ENCODE peak calls at places on chromosome 17, in eight cellular contexts. F is mammary epithelial cell, O is PC-3, G is hepatocyte, Q is neural progenitor cell, K is fibroblast of lung, A is PC-9, D is GM23338. H is an unnamed sample.
A peak's percentile ranks its signal among the peaks of the same experiment; 100 is the strongest.

GRCh38 chr17:31309525-31309924 is 4.3 kb downstream of the EVI2B start:
- DNase-seq in Q (no peak), O (no peak), A (no peak), K (no peak), D (no peak), F (no peak), G (no peak), H (peak; percentile 23)

GRCh38 chr17:27354051-27354490 is 60.2 kb downstream of the WSB1 start:
- DNase-seq in Q (no peak), D (peak; percentile 32), A (no peak), O (no peak), F (no peak), K (no peak), G (no peak), H (no peak)

GRCh38 chr17:35708149-35708548 is 23.3 kb upstream of the RASL10B start:
- DNase-seq in K (no peak), Q (no peak), F (no peak), O (no peak), G (no peak), D (no peak), A (no peak), H (peak; percentile 45)

GRCh38 chr17:51653902-51654301 is 393.6 kb downstream of the UTP18 start:
- DNase-seq in G (no peak), O (peak; percentile 45), K (no peak), A (no peak), D (peak; percentile 59), F (no peak), Q (peak; percentile 56), H (no peak)

GRCh38 chr17:59234631-59235030 is 14.3 kb downstream of the GDPD1 start:
- DNase-seq in G (no peak), O (no peak), Q (no peak), D (no peak), A (no peak), K (no peak), F (no peak), H (peak; percentile 52)

GRCh38 chr17:5120036-5120435 is 4.2 kb downstream of the USP6 start:
- DNase-seq in Q (no peak), G (no peak), K (no peak), F (no peak), D (no peak), A (no peak), O (no peak), H (no peak)

GRCh38 chr17:81323411-81323868 is 28.3 kb upstream of the SLC38A10 start:
- DNase-seq in G (no peak), A (peak; percentile 52), K (no peak), D (no peak), Q (no peak), F (no peak), O (no peak), H (no peak)

GRCh38 chr17:76570877-76571471 is 14.7 kb downstream of the ST6GALNAC2 start:
- DNase-seq in D (no peak), G (no peak), A (no peak), K (no peak), O (peak; percentile 41), F (no peak), Q (no peak), H (no peak)

GRCh38 chr17:41008811-41009210 is at the start of gene KRTAP3-1:
- DNase-seq in K (no peak), G (no peak), Q (no peak), D (no peak), F (no peak), O (no peak), A (no peak), H (no peak)
- TF ChIP-seq EZH2 in K (no peak), G (no peak), Q (no peak), D (no peak), F (no peak), O (no peak), A (no peak), H (no peak)

DNA sequence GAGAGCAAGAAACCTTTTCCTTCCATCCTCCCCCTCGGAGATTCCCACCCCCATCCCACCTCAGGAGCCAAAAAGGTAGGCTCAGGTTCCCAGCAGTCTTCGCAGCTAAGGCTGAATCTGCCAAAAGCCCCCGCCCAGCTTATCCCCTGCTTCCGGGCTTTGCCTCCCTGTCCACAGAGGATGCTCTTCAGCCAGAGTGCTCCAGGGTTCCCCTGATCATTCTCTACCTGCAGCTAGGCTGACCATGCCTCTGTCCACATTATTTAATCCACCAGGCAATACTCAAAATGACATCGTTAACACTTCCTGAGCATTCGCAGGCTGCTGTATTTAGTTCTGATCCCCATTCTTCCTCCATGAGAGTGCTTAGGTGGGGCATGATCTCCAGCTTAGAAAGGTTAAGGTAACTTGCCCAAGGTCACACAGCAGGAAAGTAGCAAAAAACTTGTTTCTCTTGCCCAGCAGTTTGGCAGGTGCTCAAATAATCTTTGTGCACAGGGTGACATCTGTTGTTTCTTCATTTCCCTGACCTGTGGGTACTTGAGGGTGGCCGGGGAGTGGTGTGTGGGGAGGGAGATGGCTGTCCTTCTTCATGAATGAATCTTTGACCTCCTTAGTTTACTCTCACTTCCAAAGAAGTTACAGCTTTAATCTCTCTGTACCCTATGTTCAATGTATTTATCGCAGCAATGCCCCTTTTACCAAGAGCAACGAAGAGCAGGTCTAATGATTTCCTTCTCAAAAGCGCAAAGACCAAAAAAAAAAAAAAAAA is 880 bp upstream of the TBKBP1 start:
- DNase-seq in D (peak; percentile 43), Q (no peak), F (no peak), O (no peak), A (peak; percentile 44), G (no peak), K (no peak), H (peak; percentile 37)
- H3K4me2 ChIP-seq in D (peak overlapping the region; percentile 85), Q (peak overlapping the region; percentile 93), F (peak overlapping the region; percentile 81), O (peak overlapping the region; percentile 91), A (peak overlapping the region; percentile 79), G (peak overlapping the region; percentile 98), K (peak overlapping the region; percentile 47), H (peak overlapping the region; percentile 72)

GRCh38 chr17:40417258-40417608 is 463 bp downstream of the TOP2A start:
- DNase-seq in D (peak; percentile 60), G (peak; percentile 38), O (no peak), F (no peak), Q (peak; percentile 71), A (no peak), K (peak; percentile 12), H (peak; percentile 31)
- TF ChIP-seq CTCF in D (peak; percentile 48), G (no peak), O (no peak), F (no peak), Q (peak; percentile 24), A (no peak), K (no peak), H (no peak)

GRCh38 chr17:7835818-7836595 is 2.0 kb downstream of the KDM6B start:
- DNase-seq in D (peak; percentile 84), G (no peak), A (no peak), O (peak; percentile 34), Q (peak; percentile 77), K (peak; percentile 64), F (peak; percentile 70), H (no peak)
- TF ChIP-seq EZH2 in D (no peak), G (no peak), A (no peak), O (no peak), Q (no peak), K (no peak), F (no peak), H (no peak)

DNA sequence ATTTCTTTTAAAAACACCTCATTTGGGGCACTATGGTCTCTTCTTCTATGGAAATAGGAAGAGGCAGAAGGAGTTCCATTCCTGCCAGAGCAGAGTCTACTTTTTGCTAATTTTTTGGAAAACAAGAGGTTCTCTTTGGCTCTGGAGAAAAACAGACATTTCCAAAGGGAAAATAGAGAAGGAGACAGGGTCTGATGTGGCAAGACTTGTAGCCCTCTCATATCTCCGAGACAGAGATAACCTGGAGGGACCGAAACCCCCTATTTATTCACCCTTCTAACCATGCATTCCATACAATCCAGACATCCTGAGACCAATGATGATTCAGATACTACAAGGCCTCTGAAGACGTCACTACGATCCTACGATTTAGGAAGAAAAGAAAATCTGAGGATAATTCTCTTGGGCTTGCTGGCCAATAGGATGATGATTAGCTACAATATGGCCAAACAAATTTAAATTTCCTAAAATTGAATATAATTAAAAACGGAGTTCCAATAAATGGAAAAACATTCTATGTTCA is 70.2 kb downstream of the HIC1 start:
- DNase-seq in K (peak; percentile 88), Q (no peak), D (no peak), G (no peak), A (no peak), O (no peak), F (no peak), H (no peak)
- H3K4me2 ChIP-seq in K (no peak overlapping the region), Q (no peak overlapping the region), D (no peak overlapping the region), G (no peak overlapping the region), A (no peak overlapping the region), O (no peak overlapping the region), F (no peak overlapping the region), H (no peak overlapping the region)

DNA sequence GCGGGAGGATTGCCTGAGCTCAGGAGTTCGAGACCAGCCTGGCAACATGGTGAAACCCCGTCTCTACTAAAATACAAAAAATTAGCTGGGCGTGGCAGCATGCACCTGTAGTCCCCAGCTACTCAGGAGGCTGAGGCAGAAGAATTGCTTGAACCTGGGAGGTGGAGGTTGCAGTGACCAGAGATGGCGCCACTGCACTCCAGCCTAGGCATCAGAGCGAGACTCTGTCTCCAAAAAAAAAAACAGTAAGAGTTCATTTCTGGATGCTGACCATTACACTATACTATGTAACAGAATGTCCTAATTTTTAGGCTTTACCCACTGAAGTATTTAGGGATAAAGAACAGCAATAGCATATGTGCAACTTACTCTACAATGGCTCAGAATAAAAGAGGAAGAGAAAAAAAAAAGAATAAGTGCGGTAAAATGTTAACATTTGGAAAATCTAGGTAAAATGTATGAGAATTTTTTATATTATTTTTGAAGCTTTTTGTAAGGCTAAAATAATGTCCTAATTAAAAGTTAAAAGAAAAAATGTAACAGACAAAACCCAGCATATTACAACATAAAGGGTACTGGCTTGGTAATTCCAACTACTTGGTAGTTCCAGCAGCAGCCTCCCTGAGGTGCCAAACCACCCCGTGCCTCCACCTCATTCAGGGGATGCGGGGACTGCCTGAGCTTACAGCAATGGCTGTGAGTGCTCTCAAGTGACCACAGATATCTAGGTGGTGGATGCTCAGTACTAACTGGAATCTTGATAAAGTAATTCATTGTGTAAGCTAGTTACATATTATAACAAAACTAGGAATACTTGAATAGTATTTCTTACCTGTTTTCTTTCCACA is 10.9 kb downstream of the COPS3 start:
- DNase-seq in K (no peak), F (no peak), A (no peak), O (peak; percentile 37), D (peak; percentile 40), Q (peak; percentile 13), G (no peak), H (peak; percentile 18)
- TF ChIP-seq CTCF in K (no peak), F (peak; percentile 37), A (peak; percentile 55), O (peak; percentile 60), D (peak; percentile 68), Q (peak; percentile 60), G (peak; percentile 24), H (peak; percentile 42)

GRCh38 chr17:38364741-38365140 is 13.1 kb downstream of the SOCS7 start:
- DNase-seq in Q (no peak), G (no peak), D (no peak), A (no peak), O (no peak), K (no peak), F (no peak), H (no peak)

GRCh38 chr17:38369124-38369886 is 17.7 kb downstream of the SOCS7 start:
- DNase-seq in D (no peak), K (no peak), G (no peak), O (no peak), F (no peak), Q (no peak), A (no peak), H (no peak)
- TF ChIP-seq EZH2 in D (no peak), K (no peak), G (no peak), O (no peak), F (no peak), Q (no peak), A (no peak), H (no peak)

H was measured in MM.1S.